ENCODE peak calls at places on chromosome 22, in seven cellular contexts. C is left lung, K is sigmoid colon, W is Calu3, M is fibroblast of lung, U is GM13977, R is breast epithelium. N is an unnamed sample.

GRCh38 chr22:42686756-42687491 is 33.7 kb downstream of the A4GALT start:
- DNase-seq in M (no peak), K (no peak), W (peak), R (no peak), C (no peak), U (no peak), N (no peak)

GRCh38 chr22:41300661-41301060 is 664 bp upstream of the ZC3H7B start:
- DNase-seq in C (no peak), K (no peak), W (no peak), U (no peak), R (no peak), M (no peak), N (no peak)

GRCh38 chr22:40855960-40856512 is 403 bp downstream of the ST13 start:
- DNase-seq in C (no peak), M (peak), K (peak), W (peak), R (no peak), U (peak), N (no peak)

GRCh38 chr22:47848384-47848920 is 1086.0 kb downstream of the TBC1D22A start:
- DNase-seq in K (no peak), U (no peak), M (no peak), C (no peak), W (no peak), R (no peak), N (no peak)

GRCh38 chr22:17773606-17774205 is 563 bp downstream of the BID start:
- DNase-seq in M (no peak), U (peak), K (peak), W (peak), R (no peak), C (no peak), N (no peak)

GRCh38 chr22:48496226-48496845 is 1331.3 kb downstream of the BRD1 start:
- DNase-seq in C (no peak), R (peak), K (no peak), M (no peak), U (no peak), W (no peak), N (no peak)

GRCh38 chr22:48884786-48885185 is 942.9 kb downstream of the BRD1 start:
- DNase-seq in C (peak), M (no peak), K (peak), W (no peak), R (no peak), U (no peak), N (no peak)

GRCh38 chr22:43226368-43226979 is 39.5 kb upstream of the TTLL12 start:
- DNase-seq in M (peak), K (no peak), U (no peak), C (no peak), R (no peak), W (no peak), N (no peak)

GRCh38 chr22:44049369-44050231 is 25.5 kb downstream of the PARVB start:
- DNase-seq in C (no peak), W (no peak), R (no peak), U (no peak), M (no peak), K (no peak), N (no peak)

GRCh38 chr22:32317524-32317923 is 40.1 kb upstream of the RFPL3 start:
- DNase-seq in K (no peak), C (no peak), R (no peak), M (no peak), W (no peak), U (no peak), N (no peak)

GRCh38 chr22:43263645-43264514 is 76.9 kb upstream of the TTLL12 start:
- DNase-seq in W (peak), M (peak), C (peak), U (peak), R (no peak), K (no peak), N (no peak)

GRCh38 chr22:49999901-50000586 is 12.5 kb downstream of the IL17REL start:
- DNase-seq in W (no peak), R (no peak), K (no peak), M (no peak), U (no peak), C (no peak), N (no peak)

GRCh38 chr22:19085233-19086043 is 36.8 kb downstream of the DGCR2 start:
- DNase-seq in R (no peak), K (peak), W (peak), U (peak), C (no peak), M (peak), N (no peak)

GRCh38 chr22:50630376-50630775 is 2.4 kb upstream of the ARSA start:
- DNase-seq in M (no peak), W (no peak), K (no peak), U (no peak), R (peak), C (no peak), N (no peak)

GRCh38 chr22:23565942-23566715 is 14.0 kb downstream of the IGLL1 start:
- DNase-seq in W (peak), C (no peak), U (no peak), M (no peak), R (no peak), K (peak), N (no peak)

DNA sequence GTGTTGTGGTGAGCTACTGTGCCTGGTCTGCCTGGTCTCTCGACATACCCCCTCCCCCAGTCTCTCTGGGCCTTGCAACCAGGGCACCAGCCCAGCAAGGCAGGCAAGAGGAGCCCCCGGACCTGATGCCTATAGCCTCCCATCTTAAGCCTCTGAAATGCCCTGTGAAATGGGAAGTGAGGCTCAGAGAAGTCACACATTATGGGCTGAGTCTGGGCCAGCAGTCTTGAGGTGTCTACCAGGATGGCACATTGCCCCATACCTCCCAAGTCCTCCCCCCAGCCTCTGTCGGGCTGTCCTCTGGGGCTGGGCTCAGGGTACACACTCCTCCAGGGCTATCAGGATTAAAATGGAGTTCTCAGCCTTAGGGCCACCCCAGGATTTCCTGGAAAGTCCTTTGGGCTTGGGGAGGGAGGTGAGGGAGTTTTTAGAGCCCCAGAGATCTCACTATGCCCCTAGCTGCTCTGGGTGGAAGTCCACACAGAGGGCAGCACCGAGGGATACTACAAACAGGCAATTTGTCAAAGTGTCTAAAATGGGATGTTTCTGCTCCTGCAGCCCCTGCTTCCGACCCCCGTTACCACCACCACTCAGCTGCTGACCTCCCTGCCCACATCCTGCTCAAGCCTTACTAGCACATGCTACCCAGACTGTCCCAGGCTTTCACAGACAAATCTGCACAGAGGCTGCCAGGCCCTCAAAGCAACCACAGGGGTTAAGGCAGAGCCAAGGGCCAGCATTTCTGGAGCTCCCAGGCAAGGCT is 3.1 kb upstream of the SH3BP1 start:
- DNase-seq in R (no peak), C (no peak), K (no peak), M (peak), W (no peak), U (peak), N (no peak)
- TF ChIP-seq CTCF in R (no peak), C (peak), K (no peak), M (peak), W (no peak), U (peak), N (no peak)

GRCh38 chr22:36663581-36663980 is 40.0 kb downstream of the CACNG2 start:
- DNase-seq in R (no peak), M (no peak), K (no peak), W (no peak), C (no peak), U (no peak), N (no peak)
- TF ChIP-seq CTCF in R (no peak), M (no peak), K (no peak), W (no peak), C (no peak), U (no peak), N (no peak)

DNA sequence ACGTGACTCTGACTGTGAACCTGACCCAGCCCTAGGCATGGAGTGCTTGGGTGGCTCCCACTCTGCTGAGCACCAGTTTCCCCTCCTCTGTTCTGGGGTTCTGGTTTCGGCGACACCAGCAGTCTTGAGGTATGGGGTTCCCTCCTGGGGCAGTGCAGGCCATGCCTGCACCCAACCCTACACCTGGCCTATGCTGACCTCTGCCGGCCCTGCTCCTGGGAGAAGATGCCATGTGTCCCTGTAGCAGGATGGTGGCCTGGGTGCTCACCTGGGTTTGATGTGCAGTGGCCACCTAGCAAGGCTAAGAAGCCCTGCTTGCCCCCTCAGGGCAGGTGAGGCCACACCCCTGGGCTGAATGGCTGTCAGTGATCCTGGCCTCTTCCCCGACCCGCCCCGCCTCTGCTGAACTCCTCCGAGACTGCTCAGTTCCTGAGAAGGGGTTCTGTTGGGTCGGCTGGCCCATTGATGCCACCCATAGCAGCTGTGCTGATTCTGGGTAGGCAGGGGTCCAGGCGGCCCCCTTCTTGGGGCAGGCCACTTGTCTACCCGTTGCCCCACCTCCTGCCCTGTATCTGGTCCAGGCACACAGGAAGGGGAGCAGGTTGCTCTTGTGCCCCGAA is 2.4 kb downstream of the ZDHHC8 start:
- DNase-seq in C (no peak), M (no peak), R (no peak), K (no peak), U (no peak), W (no peak), N (no peak)
- TF ChIP-seq CTCF in C (no peak), M (no peak), R (no peak), K (no peak), U (no peak), W (no peak), N (no peak)

DNA sequence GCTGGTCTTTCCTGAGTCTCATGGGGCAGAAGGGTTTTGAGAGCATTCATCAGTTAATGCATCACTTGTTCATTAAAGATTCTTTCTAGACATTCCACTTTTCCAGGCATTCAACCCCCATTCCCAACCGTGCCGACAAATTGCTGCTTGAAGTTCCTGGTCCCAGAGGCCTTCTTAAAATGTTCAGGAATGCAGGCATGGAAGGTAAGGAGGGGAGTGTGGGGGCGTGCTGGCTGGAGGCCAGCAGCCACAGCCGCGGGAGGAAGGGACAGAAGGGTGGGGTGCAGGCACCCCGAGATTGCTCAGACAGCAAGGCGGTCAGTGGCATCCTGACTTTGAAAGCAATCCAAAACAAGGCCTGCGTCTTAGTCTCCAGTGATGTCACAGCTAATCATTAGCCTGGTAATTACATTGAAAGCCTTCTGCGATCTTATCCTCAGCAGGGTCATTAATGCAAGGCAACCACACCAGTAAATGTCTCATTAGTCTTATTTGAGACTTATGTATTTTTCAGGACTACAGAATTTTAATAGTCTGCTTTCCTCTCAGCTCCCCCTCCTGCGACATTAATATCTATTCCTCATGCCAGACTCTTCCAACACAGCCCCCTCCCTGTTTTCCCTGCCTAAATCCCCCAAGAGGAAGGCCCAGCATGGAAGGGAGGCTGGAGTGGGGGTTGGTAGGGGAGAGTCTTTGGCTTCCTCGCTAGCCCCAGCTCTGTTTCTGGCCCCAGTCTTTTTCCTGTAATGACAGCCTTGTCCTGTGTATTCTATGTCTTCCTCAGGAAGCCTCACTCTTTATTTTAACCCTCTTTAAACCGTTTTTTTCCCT is 328.9 kb downstream of the MIAT start:
- DNase-seq in R (no peak), U (no peak), W (no peak), M (no peak), C (no peak), K (no peak), N (no peak)
- TF ChIP-seq CTCF in R (no peak), U (no peak), W (no peak), M (no peak), C (no peak), K (no peak), N (no peak)

N was measured in AG09319.